ENCODE peak calls at places on chromosomes 5 and 9, in four cellular contexts. Q is GM12878, R is K562, E is HCT116. W is an unnamed sample.

GRCh38 chr9:120366646-120367019 is 213.3 kb downstream of the CDK5RAP2 start:
- DNase-seq in E (peak; percentile 26), R (no peak), Q (no peak), W (peak; percentile 96)

GRCh38 chr9:132026932-132027585 is 52.6 kb downstream of the MED27 start:
- DNase-seq in R (no peak), Q (no peak), E (no peak), W (peak; percentile 68)

GRCh38 chr5:39175273-39175955 is 43.9 kb downstream of the FYB1 start:
- DNase-seq in R (peak; percentile 50), E (no peak), Q (no peak), W (peak; percentile 12)

GRCh38 chr5:173886157-173886556 is 2.0 kb upstream of the CPEB4 start:
- DNase-seq in Q (no peak), E (no peak), R (no peak), W (no peak)

GRCh38 chr9:129333613-129333960 is 155.5 kb upstream of the IER5L start:
- DNase-seq in R (no peak), E (peak; percentile 51), Q (no peak), W (no peak)

GRCh38 chr9:115211413-115212204 is 93.7 kb upstream of the TNC start:
- DNase-seq in Q (peak; percentile 68), R (no peak), E (no peak), W (no peak)

GRCh38 chr5:132260051-132260450 is 2.6 kb downstream of the PDLIM4 start:
- DNase-seq in R (no peak), E (no peak), Q (no peak), W (no peak)

GRCh38 chr9:15386465-15386864 is 36.2 kb upstream of the SNAPC3 start:
- DNase-seq in E (no peak), Q (no peak), R (peak; percentile 48), W (no peak)

GRCh38 chr9:129320575-129321311 is 142.7 kb upstream of the IER5L start:
- DNase-seq in E (no peak), R (peak; percentile 53), Q (peak; percentile 34), W (peak; percentile 80)

GRCh38 chr5:59209758-59210359 is 627.0 kb downstream of the RAB3C start:
- DNase-seq in E (no peak), R (no peak), Q (no peak), W (no peak)

GRCh38 chr5:170307575-170308465 is 10.2 kb upstream of the LCP2 start:
- DNase-seq in Q (no peak), R (peak; percentile 83), E (no peak), W (no peak)

GRCh38 chr9:14488421-14489190 is 174.7 kb upstream of the NFIB start:
- DNase-seq in R (no peak), E (no peak), Q (no peak), W (peak; percentile 62)

DNA sequence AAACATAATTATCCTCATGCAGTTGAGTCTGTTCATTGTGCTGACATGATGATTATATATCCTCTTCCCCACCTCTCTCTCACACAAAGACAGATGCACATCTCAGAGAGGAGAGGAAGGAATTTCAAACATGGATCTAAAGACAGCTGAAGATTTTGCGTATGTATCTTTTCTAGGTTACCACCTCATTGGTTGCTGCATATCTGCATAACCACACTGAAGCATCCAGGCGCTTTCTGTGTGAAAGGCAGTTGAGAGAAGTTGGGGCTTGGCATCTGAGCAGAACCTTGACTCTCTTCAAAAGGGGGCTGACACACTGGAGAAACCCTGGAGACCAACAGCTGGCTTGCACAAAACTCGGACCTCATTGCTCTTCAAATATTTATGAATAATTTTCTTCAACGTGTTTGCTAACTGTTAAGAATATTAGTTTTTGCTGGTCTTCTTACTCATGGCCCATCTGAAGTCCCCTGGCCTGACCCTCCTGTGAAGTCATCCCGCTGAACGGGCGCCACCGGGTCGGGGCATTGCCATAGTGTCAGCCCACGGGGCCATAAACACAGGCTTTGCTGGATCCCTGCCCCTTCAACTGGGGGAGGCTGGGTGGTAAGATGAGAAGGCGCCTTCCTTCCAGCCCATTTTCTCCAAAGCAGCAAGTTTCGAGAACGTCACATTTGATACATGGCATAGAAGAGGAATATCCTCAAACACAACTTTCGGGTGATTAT is 593.2 kb upstream of the CLINT1 start:
- DNase-seq in Q (no peak), R (no peak), E (no peak), W (no peak)
- TF ChIP-seq JUND in Q (no peak), R (no peak), E (no peak), W (no peak)

GRCh38 chr9:78626971-78627370 is 330.0 kb downstream of the PSAT1 start:
- DNase-seq in E (no peak), R (no peak), Q (no peak), W (no peak)
- TF ChIP-seq JUND in E (no peak), R (no peak), Q (no peak), W (no peak)

DNA sequence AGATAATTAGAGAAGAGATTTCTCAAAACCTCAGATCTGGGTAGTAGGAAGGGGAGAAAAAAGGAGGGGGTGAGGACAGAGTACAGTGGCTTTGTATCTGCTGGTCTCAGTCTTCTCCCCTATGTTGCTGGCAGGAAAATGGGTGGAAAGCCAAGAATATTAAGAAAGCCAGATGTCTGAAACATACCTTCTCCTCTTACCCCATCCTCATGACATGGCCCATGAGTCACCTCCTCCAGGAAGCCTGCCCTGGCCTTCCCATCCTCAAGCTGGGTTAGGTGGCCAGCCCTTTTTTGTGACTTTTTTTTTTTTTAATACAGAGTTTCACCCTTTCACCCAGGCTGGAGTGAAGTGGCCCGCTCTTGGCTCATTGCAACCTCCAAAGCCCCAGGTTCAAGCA is 61.8 kb downstream of the ABCA1 start:
- DNase-seq in R (no peak), E (no peak), Q (no peak), W (no peak)
- TF ChIP-seq JUND in R (no peak), E (no peak), Q (no peak), W (no peak)

DNA sequence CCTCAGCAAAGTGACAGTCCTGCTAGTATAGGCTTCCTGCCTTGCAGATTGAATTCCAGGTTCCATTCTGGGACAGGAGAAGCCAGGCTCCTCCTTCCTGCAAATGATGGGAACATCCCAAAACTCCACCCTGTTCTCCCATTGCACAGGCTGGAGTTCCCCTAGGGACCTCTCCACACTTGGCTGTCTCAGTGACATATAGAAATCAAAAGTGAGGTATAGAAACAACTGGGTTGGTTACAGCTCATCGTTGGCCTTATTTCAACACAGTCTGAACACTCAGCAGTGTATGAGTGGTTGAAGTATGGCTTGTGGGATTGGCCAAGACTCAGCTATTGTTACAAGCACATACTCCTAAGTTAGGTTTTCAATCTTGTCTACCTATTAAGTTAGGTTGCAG is 157.8 kb upstream of the FTMT start:
- DNase-seq in E (no peak), Q (no peak), R (peak; percentile 25), W (no peak)
- TF ChIP-seq JUND in E (no peak), Q (no peak), R (no peak), W (no peak)

DNA sequence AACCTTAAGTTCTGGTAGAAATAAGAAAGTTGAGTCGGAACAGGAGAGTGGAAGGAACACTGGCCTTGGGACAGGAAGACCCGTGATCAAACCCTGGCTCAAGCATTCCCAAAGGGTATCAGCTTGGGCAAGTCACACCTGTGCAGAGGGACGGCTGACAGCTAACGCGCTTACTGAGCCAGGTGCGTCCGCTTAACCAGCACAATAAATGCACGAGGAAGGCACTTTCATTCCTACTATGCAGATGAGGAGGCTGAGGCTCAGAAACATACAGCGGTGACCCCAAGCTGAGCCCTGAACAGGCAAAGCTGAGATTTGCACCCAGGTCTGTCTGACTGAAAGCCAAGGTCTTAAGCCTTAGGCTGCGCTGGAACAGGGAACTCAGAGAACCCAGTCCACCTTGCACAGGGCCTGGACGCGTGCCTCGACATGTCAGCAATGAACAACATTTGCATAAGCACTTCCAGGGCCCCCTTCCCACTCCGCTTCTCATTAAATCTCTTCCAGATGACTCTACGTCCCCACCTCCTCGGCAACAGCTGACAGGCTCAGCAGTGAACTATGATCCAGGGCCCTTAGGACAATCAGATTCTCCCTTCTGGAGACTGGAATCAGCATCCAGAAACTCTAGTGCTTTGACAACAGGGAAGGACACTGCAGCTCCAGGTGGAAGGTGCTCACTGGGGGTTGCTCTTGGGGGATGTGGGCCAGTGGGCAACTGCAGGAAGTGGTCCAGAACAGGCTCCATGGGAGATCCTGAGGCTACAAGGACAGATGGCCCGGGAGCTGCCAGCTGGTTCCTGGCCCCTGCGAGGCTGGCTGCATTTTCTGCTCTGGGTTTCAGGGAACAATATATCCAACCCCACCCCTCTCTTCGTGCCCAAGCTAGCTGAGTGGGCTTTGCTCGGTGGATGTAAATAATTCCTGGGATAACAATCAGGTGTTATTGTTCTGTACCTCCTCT is 35.2 kb downstream of the SH3PXD2B start:
- DNase-seq in E (no peak), R (no peak), Q (no peak), W (no peak)
- TF ChIP-seq JUND in E (no peak), R (no peak), Q (no peak), W (no peak)

DNA sequence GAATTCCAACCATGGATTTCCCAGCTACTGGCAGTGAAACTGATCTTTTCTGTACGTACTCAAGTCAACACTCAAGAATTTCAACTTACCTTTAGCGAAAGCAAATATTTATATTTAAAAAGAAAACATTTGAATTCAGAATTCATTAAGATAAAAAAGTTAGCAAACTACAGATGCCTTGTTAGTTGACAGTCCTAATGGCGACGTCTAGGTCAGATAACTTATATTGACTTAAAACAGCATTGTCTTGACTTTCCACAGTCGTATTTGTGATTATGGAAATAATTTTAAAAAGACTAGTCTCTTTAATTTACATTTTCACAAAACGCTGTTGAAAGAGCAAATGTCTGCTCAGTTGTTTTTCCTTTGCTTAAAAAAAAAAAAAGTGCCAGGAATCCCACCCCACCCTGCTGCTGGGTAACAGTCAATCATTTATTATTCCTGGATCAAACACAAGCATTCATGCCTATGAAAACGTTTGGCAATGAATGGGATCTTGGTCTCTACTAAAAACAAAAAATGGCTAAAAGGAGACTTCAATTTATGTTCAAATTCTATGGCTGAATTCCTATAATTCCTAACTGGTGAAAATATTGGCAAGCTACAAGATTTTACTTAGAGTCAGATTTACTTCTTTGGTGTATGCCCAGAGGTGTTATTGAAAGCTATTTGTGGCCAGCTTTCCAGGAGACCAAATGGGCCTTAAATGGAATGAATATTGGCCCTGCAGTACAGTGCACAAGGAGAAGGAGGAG is 22.0 kb downstream of the OR2S2 start:
- DNase-seq in Q (no peak), R (no peak), E (no peak), W (no peak)
- TF ChIP-seq JUND in Q (no peak), R (no peak), E (no peak), W (peak; percentile 11)

GRCh38 chr5:57117601-57118000 is 56.3 kb upstream of the GPBP1 start:
- DNase-seq in E (no peak), R (no peak), Q (peak; percentile 7), W (no peak)

GRCh38 chr5:57113486-57113885 is 60.4 kb upstream of the GPBP1 start:
- DNase-seq in R (no peak), Q (no peak), E (no peak), W (no peak)

GRCh38 chr5:57106661-57107060 is 67.2 kb upstream of the GPBP1 start:
- DNase-seq in Q (no peak), E (no peak), R (no peak), W (no peak)

GRCh38 chr5:57111993-57112392 is 61.9 kb upstream of the GPBP1 start:
- DNase-seq in R (no peak), E (no peak), Q (no peak), W (no peak)
- TF ChIP-seq JUND in R (no peak), E (no peak), Q (no peak), W (no peak)